ENCODE peak calls at places on chromosomes 3 and 15, in five cellular contexts. B is A549, H is HepG2, M is K562, A is H1. W is an unnamed sample.

GRCh38 chr3:197367081-197367780 is 68.8 kb upstream of the DLG1 start:
- DNase-seq in B (peak), H (peak), M (no peak), A (no peak), W (no peak)

GRCh38 chr3:14166877-14167605 is 11.4 kb downstream of the XPC start:
- DNase-seq in B (no peak), H (no peak), M (no peak), A (no peak), W (no peak)

GRCh38 chr3:45131201-45131600 is 15.0 kb downstream of the CDCP1 start:
- DNase-seq in B (no peak), H (no peak), M (no peak), A (no peak), W (no peak)

GRCh38 chr3:129627350-129628168 is 21.1 kb upstream of the PLXND1 start:
- DNase-seq in B (peak), H (peak), M (no peak), A (no peak), W (peak)

GRCh38 chr15:49060710-49061483 is 14.7 kb upstream of the SECISBP2L start:
- DNase-seq in B (no peak), H (no peak), M (no peak), A (no peak), W (no peak)

GRCh38 chr3:147921044-147921443 is 511.9 kb downstream of the ZIC1 start:
- DNase-seq in B (no peak), H (no peak), M (no peak), A (no peak), W (no peak)

GRCh38 chr3:167941234-167941995 is 154.3 kb downstream of the GOLIM4 start:
- DNase-seq in B (no peak), H (no peak), M (peak), A (no peak), W (no peak)

GRCh38 chr3:56835626-56836025 is 33.9 kb upstream of the ARHGEF3 start:
- DNase-seq in B (no peak), H (no peak), M (no peak), A (no peak), W (no peak)

GRCh38 chr3:34067442-34068130 is 269.2 kb downstream of the PDCD6IP start:
- DNase-seq in B (no peak), H (no peak), M (no peak), A (no peak), W (no peak)

GRCh38 chr3:124951511-124952390 is 17.2 kb upstream of the MUC13 start:
- DNase-seq in B (no peak), H (no peak), M (no peak), A (no peak), W (no peak)

GRCh38 chr15:26503998-26504397 is 268.9 kb downstream of the GABRB3 start:
- DNase-seq in B (no peak), H (no peak), M (no peak), A (no peak), W (no peak)

GRCh38 chr3:30476373-30477082 is 129.9 kb upstream of the TGFBR2 start:
- DNase-seq in B (peak), H (peak), M (no peak), A (no peak), W (no peak)

GRCh38 chr3:126537116-126537729 is 13.3 kb downstream of the CHST13 start:
- DNase-seq in B (no peak), H (no peak), M (no peak), A (no peak), W (peak)

GRCh38 chr3:142910280-142910679 is 21.4 kb upstream of the PCOLCE2 start:
- DNase-seq in B (no peak), H (no peak), M (no peak), A (no peak), W (no peak)

GRCh38 chr3:64318001-64318400 is 92.7 kb upstream of the PRICKLE2 start:
- DNase-seq in B (no peak), H (no peak), M (no peak), A (no peak), W (no peak)

GRCh38 chr3:181292984-181293383 is 303.4 kb upstream of the DNAJC19 start:
- DNase-seq in B (no peak), H (no peak), M (no peak), A (no peak), W (no peak)

GRCh38 chr3:74415731-74416130 is 198.7 kb downstream of the CNTN3 start:
- DNase-seq in B (no peak), H (no peak), M (no peak), A (no peak), W (peak)

GRCh38 chr15:78740904-78741274 is 70.4 kb downstream of the ADAMTS7 start:
- DNase-seq in B (no peak), H (no peak), M (no peak), A (no peak), W (no peak)

GRCh38 chr3:141360888-141361598 is 7.3 kb upstream of the ZBTB38 start:
- DNase-seq in B (peak), H (peak), M (peak), A (no peak), W (no peak)

GRCh38 chr3:15102256-15102655 is 3.3 kb upstream of the RBSN start:
- DNase-seq in B (no peak), H (no peak), M (no peak), A (no peak), W (no peak)

DNA sequence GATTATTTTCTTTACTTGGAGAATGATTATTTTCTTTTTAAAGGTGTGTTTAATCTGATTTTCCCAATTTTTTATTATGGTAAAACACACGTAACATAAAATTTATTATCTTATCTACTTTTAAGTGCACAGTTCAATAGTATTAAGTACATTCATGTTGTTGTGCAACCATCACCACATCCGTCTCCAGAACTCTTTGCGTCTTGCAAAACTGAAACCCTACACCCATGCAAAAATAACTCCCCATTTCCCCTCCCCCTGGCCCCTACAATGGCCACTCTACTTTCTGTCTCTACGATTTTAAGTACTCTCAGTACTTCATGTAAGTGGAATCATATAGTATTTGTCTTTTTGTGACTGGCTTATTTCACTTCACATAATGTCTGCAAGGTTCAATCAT is 230.7 kb downstream of the SATB1 start:
- DNase-seq in B (no peak), H (no peak), M (no peak), A (no peak), W (no peak)
- TF ChIP-seq JUN in B (no peak), H (no peak), M (no peak), A (no peak), W (no peak)

GRCh38 chr3:156643729-156644389 is 30.5 kb upstream of the TIPARP start:
- DNase-seq in B (no peak), H (no peak), M (peak), A (no peak), W (no peak)
- TF ChIP-seq JUN in B (no peak), H (no peak), M (no peak), A (no peak), W (no peak)

GRCh38 chr3:66989860-66990696 is 8.0 kb upstream of the KBTBD8 start:
- DNase-seq in B (peak), H (peak), M (peak), A (no peak), W (no peak)
- TF ChIP-seq JUN in B (no peak), H (no peak), M (no peak), A (no peak), W (no peak)

GRCh38 chr3:72678380-72678779 is 169.9 kb downstream of the SHQ1 start:
- DNase-seq in B (no peak), H (no peak), M (no peak), A (no peak), W (no peak)

GRCh38 chr3:72680766-72681165 is 167.5 kb downstream of the SHQ1 start:
- DNase-seq in B (no peak), H (no peak), M (no peak), A (no peak), W (no peak)

GRCh38 chr3:72681598-72681997 is 166.6 kb downstream of the SHQ1 start:
- DNase-seq in B (no peak), H (no peak), M (no peak), A (no peak), W (no peak)

GRCh38 chr3:72678892-72679291 is 169.4 kb downstream of the SHQ1 start:
- DNase-seq in B (no peak), H (no peak), M (no peak), A (no peak), W (no peak)

GRCh38 chr3:72679540-72680198 is 168.6 kb downstream of the SHQ1 start:
- DNase-seq in B (no peak), H (no peak), M (no peak), A (no peak), W (no peak)
- TF ChIP-seq JUN in B (no peak), H (no peak), M (no peak), A (no peak), W (no peak)

GRCh38 chr3:8975081-8976020 is 12.1 kb upstream of the RAD18 start:
- DNase-seq in B (no peak), H (no peak), M (no peak), A (no peak), W (no peak)
- TF ChIP-seq JUN in B (no peak), H (no peak), M (no peak), A (no peak), W (no peak)

GRCh38 chr15:69758810-69759410 is 306.3 kb downstream of the RPLP1 start:
- DNase-seq in B (no peak), H (no peak), M (no peak), A (no peak), W (no peak)

GRCh38 chr15:69758291-69758771 is 305.7 kb downstream of the RPLP1 start:
- DNase-seq in B (no peak), H (no peak), M (no peak), A (no peak), W (no peak)

GRCh38 chr15:69755571-69756310 is 303.1 kb downstream of the RPLP1 start:
- DNase-seq in B (no peak), H (no peak), M (no peak), A (no peak), W (no peak)

GRCh38 chr15:69756440-69756839 is 303.8 kb downstream of the RPLP1 start:
- DNase-seq in B (no peak), H (no peak), M (no peak), A (no peak), W (no peak)

GRCh38 chr15:69757186-69757585 is 304.6 kb downstream of the RPLP1 start:
- DNase-seq in B (no peak), H (no peak), M (no peak), A (no peak), W (no peak)
- TF ChIP-seq JUN in B (no peak), H (no peak), M (no peak), A (no peak), W (no peak)

DNA sequence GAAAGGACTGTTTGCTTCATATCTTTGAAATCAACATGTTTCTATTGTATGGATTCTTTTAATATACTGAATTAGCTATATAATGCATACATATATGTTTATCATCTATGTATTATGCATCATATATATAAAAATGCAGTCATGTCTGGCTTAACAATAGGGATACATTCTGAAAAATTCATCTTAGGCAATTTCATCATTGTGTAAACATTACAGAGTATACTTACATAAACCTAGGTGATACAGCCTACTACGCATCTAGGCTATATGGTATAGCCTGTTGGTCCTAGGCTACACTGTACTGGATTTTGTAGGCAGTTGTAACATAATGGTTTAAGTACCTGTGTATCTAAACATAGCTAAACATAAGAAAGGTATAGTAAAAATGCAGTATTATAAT is 21.7 kb downstream of the CHMP2B start:
- DNase-seq in B (no peak), H (no peak), M (no peak), A (no peak), W (no peak)
- TF ChIP-seq JUN in B (no peak), H (no peak), M (no peak), A (no peak), W (no peak)

W was measured in WTC11.